ENCODE peak calls at places on chromosomes 3 and 15, in four cellular contexts. O, G, Z and C are unnamed samples.

GRCh38 chr3:41076399-41076798 is 122.9 kb upstream of the CTNNB1 start:
- DNase-seq in O (no peak), G (no peak), Z (no peak), C (no peak)

GRCh38 chr3:129352045-129352444 is 73.4 kb downstream of the HMCES start:
- DNase-seq in O (no peak), G (no peak), Z (no peak), C (no peak)

GRCh38 chr3:152051501-152052404 is 178.3 kb downstream of the SUCNR1 start:
- DNase-seq in O (no peak), G (no peak), Z (no peak), C (peak)

GRCh38 chr3:114155370-114155821 is 23.5 kb downstream of the DRD3 start:
- DNase-seq in O (peak), G (peak), Z (no peak), C (peak)

GRCh38 chr15:85494035-85494793 is 113.8 kb downstream of the AKAP13 start:
- DNase-seq in O (no peak), G (no peak), Z (no peak), C (peak)

GRCh38 chr15:85311647-85312046 is 68.8 kb upstream of the AKAP13 start:
- DNase-seq in O (no peak), G (no peak), Z (no peak), C (no peak)

GRCh38 chr15:47997170-47997569 is 123.6 kb upstream of the SLC24A5 start:
- DNase-seq in O (no peak), G (no peak), Z (no peak), C (no peak)

GRCh38 chr3:133301194-133301593 is 98.7 kb upstream of the BFSP2 start:
- DNase-seq in O (no peak), G (no peak), Z (no peak), C (peak)

GRCh38 chr3:192575879-192576506 is 151.3 kb downstream of the FGF12 start:
- DNase-seq in O (no peak), G (no peak), Z (no peak), C (no peak)

GRCh38 chr3:126127452-126127851 is 43.5 kb upstream of the SLC41A3 start:
- DNase-seq in O (peak), G (no peak), Z (no peak), C (no peak)

GRCh38 chr15:90031231-90031791 is 30.2 kb downstream of the ZNF710 start:
- DNase-seq in O (peak), G (peak), Z (peak), C (peak)

GRCh38 chr3:39434574-39434973 is 28.1 kb downstream of the RPSA start:
- DNase-seq in O (no peak), G (no peak), Z (no peak), C (peak)

GRCh38 chr3:153295906-153296305 is 133.9 kb downstream of the RAP2B start:
- DNase-seq in O (no peak), G (no peak), Z (no peak), C (peak)

GRCh38 chr3:153246805-153247204 is 84.8 kb downstream of the RAP2B start:
- DNase-seq in O (no peak), G (peak), Z (no peak), C (peak)

GRCh38 chr15:64851503-64851840 is 9.8 kb downstream of the PLEKHO2 start:
- DNase-seq in O (no peak), G (peak), Z (peak), C (peak)

GRCh38 chr15:70299931-70300858 is 202.5 kb upstream of the TLE3 start:
- DNase-seq in O (no peak), G (no peak), Z (no peak), C (no peak)

GRCh38 chr3:3129579-3129978 is 2.8 kb downstream of the TRNT1 start:
- DNase-seq in O (no peak), G (no peak), Z (no peak), C (no peak)
- H3K4me3 ChIP-seq in O (no peak), G (peak), Z (no peak), C (no peak)

GRCh38 chr3:155080692-155081091 is 573 bp downstream of the MME start:
- DNase-seq in O (no peak), G (no peak), Z (no peak), C (peak)

GRCh38 chr3:155075200-155075599 is 4.9 kb upstream of the MME start:
- DNase-seq in O (no peak), G (no peak), Z (no peak), C (no peak)

GRCh38 chr3:155079795-155080546 is at the start of gene MME:
- DNase-seq in O (peak), G (no peak), Z (no peak), C (peak)

GRCh38 chr3:155076888-155077287 is 3.2 kb upstream of the MME start:
- DNase-seq in O (no peak), G (no peak), Z (no peak), C (no peak)

DNA sequence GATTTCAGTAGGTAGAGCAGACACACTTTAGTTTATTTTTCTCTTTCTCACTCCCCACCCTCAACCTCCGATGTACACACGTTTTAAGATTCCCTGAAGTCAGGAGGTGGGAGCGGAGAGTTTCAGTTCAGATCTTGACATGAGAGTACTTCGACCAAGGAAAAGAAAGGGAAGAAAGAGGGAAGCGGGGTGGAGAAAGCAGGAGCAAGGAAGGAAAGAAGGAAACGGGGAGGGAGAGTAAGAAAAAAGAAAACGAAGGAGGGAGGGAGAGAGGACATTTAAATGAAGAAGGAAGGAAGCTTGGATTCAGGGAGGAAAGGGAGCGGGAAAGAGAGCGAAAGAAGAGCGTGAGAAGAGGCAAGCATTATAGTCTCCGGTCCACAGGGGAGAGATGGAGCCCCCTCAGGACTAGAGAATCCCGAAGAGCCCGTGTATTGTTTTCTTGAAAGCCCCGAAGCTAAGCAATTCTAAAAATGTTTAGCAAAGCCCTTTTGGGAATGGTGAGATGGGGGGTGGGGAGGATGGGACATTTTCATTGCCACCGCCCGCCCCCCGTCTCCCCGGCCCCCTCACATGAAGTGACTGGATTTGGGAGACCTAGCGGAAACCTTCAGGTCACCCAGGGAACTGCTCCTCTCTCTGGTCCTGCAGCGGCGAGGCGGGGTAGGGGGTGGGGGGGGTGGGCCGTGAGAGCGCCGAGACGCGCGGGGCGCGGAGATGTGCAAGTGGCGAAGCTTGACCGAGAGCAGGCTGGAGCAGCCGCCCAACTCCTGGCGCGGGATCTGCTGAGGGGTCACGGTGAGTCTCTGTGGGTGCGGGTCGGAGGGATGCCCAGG is 942 bp upstream of the MME start:
- DNase-seq in O (no peak), G (no peak), Z (no peak), C (peak)
- TF ChIP-seq CTCF in O (no peak), G (no peak), Z (no peak), C (no peak)

GRCh38 chr15:63519548-63520178 is 15.3 kb downstream of the USP3 start:
- DNase-seq in O (no peak), G (no peak), Z (no peak), C (no peak)

GRCh38 chr15:63522143-63522531 is 17.7 kb downstream of the USP3 start:
- DNase-seq in O (no peak), G (no peak), Z (no peak), C (no peak)

GRCh38 chr15:63521405-63522142 is 17.2 kb downstream of the USP3 start:
- DNase-seq in O (no peak), G (no peak), Z (no peak), C (no peak)

GRCh38 chr15:63524316-63525015 is 20.1 kb downstream of the USP3 start:
- DNase-seq in O (no peak), G (no peak), Z (no peak), C (no peak)

DNA sequence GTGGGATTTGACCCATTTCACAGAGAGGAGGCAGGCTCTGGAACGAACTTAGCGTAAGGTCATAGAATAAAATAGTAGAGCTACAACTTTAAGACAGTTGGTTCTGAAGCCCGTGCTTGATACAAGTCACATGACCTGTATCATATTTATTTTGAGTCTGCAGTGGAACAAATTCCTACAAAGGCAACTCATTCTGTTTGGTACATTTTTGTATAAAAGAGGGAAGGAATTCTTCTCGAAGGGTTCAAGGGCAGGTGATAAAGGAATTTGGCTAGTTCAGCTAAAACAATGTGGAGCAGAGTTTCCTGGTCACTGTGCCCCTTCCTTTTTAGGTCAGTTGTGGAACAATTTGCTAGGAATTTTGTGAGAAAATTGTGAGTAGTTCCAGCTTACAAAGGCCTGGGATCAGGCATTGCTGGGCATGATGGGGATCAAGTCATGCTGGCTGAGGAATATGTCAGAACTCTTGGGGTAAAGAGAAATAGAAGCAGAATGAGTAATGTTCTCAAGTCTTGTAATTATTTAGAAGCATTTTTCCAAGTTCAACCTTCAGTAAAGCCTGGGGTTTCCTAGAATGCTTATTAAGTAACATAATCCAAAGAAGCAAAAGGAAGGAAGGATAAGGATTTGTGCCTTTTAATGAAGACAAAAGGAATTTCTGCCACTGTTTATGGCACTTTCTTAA is 19.1 kb downstream of the USP3 start:
- DNase-seq in O (no peak), G (no peak), Z (no peak), C (no peak)
- H3K4me3 ChIP-seq in O (no peak), G (no peak), Z (no peak), C (no peak)

GRCh38 chr15:87672309-87672897 is 584.1 kb downstream of the NTRK3 start:
- DNase-seq in O (peak), G (no peak), Z (peak), C (peak)
- TF ChIP-seq CTCF in O (peak), G (peak), Z (peak), C (peak)

GRCh38 chr3:53495091-53495517 is 693 bp downstream of the CACNA1D start:
- DNase-seq in O (no peak), G (no peak), Z (no peak), C (no peak)
- H3K4me3 ChIP-seq in O (peak), G (no peak), Z (peak), C (no peak)

DNA sequence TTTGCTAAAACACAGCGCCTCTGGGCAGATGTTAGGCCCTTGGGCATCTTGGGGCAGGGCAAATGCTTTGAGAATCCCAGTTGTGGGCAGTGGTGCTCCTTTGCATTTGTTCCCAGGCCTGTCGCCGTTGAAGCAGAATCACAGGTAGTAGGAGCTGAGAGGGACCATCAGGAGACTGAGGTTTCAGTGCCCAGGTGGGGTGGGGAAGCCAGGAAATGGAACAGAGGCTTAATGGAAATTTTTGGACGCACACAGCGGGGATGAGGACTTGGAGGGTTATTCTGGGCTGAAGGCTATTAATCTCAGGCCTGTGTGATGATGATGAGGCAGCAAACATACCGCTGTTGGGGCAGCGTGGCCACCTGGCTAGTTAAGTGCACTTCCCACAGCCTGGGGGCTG is 99.5 kb downstream of the SV2B start:
- DNase-seq in O (no peak), G (no peak), Z (no peak), C (no peak)
- TF ChIP-seq CTCF in O (no peak), G (no peak), Z (no peak), C (no peak)